ENCODE peak calls at places on chromosomes 6 and 20, in five cellular contexts. One of them, this sample, is unnamed.

GRCh38 chr6:135236319-135236718 is 55.2 kb downstream of the MYB start:
- DNase-seq in spleen: no peak
- DNase-seq in Peyer's patch: no peak
- DNase-seq in fibroblast of lung: no peak
- DNase-seq in cardiac muscle cell: no peak
- DNase-seq in this sample: no peak

GRCh38 chr20:1373614-1374013 is 19.2 kb downstream of the FKBP1A start:
- DNase-seq in spleen: no peak
- DNase-seq in Peyer's patch: no peak
- DNase-seq in fibroblast of lung: no peak
- DNase-seq in cardiac muscle cell: no peak
- DNase-seq in this sample: no peak

GRCh38 chr6:6942826-6943225 is 164.9 kb upstream of the RREB1 start:
- DNase-seq in spleen: peak; percentile 85
- DNase-seq in Peyer's patch: no peak
- DNase-seq in fibroblast of lung: peak; percentile 21
- DNase-seq in cardiac muscle cell: no peak
- DNase-seq in this sample: no peak

GRCh38 chr6:47809863-47810262 is 28.0 kb downstream of the OPN5 start:
- DNase-seq in spleen: no peak
- DNase-seq in Peyer's patch: no peak
- DNase-seq in fibroblast of lung: no peak
- DNase-seq in cardiac muscle cell: no peak
- DNase-seq in this sample: no peak

GRCh38 chr20:50366270-50367103 is 143.7 kb upstream of the PTPN1 start:
- DNase-seq in spleen: no peak
- DNase-seq in Peyer's patch: peak; percentile 93
- DNase-seq in fibroblast of lung: peak; percentile 95
- DNase-seq in cardiac muscle cell: peak; percentile 92
- DNase-seq in this sample: peak; percentile 67

GRCh38 chr6:14129572-14129971 is 12.0 kb downstream of the CD83 start:
- DNase-seq in spleen: peak; percentile 80
- DNase-seq in Peyer's patch: peak; percentile 73
- DNase-seq in fibroblast of lung: peak; percentile 82
- DNase-seq in cardiac muscle cell: peak; percentile 85
- DNase-seq in this sample: peak; percentile 80

GRCh38 chr6:147941143-147941542 is 401.5 kb upstream of the SASH1 start:
- DNase-seq in spleen: no peak
- DNase-seq in Peyer's patch: no peak
- DNase-seq in fibroblast of lung: no peak
- DNase-seq in cardiac muscle cell: peak; percentile 16
- DNase-seq in this sample: no peak

GRCh38 chr6:12585497-12585958 is 131.0 kb upstream of the PHACTR1 start:
- DNase-seq in spleen: no peak
- DNase-seq in Peyer's patch: no peak
- DNase-seq in fibroblast of lung: no peak
- DNase-seq in cardiac muscle cell: peak; percentile 84
- DNase-seq in this sample: peak; percentile 78

GRCh38 chr6:127348046-127348661 is 4.7 kb upstream of the ECHDC1 start:
- DNase-seq in spleen: no peak
- DNase-seq in Peyer's patch: no peak
- DNase-seq in fibroblast of lung: no peak
- DNase-seq in cardiac muscle cell: no peak
- DNase-seq in this sample: no peak

GRCh38 chr20:62174870-62175624 is 7.8 kb upstream of the MTG2 start:
- DNase-seq in spleen: peak; percentile 31
- DNase-seq in Peyer's patch: no peak
- DNase-seq in fibroblast of lung: no peak
- DNase-seq in cardiac muscle cell: no peak
- DNase-seq in this sample: no peak

GRCh38 chr6:37051138-37052026 is 45.9 kb downstream of the FGD2 start:
- DNase-seq in spleen: peak; percentile 99
- DNase-seq in Peyer's patch: peak; percentile 97
- DNase-seq in fibroblast of lung: peak; percentile 72
- DNase-seq in cardiac muscle cell: peak; percentile 81
- DNase-seq in this sample: peak; percentile 66

GRCh38 chr6:151002562-151002961 is 137.1 kb downstream of the MTHFD1L start:
- DNase-seq in spleen: no peak
- DNase-seq in Peyer's patch: no peak
- DNase-seq in fibroblast of lung: peak; percentile 87
- DNase-seq in cardiac muscle cell: peak; percentile 75
- DNase-seq in this sample: no peak

GRCh38 chr6:94367316-94367715 is 948.0 kb upstream of the EPHA7 start:
- DNase-seq in spleen: no peak
- DNase-seq in Peyer's patch: no peak
- DNase-seq in fibroblast of lung: no peak
- DNase-seq in cardiac muscle cell: no peak
- DNase-seq in this sample: no peak

GRCh38 chr6:14501914-14502313 is 384.3 kb downstream of the CD83 start:
- DNase-seq in spleen: no peak
- DNase-seq in Peyer's patch: no peak
- DNase-seq in fibroblast of lung: no peak
- DNase-seq in cardiac muscle cell: no peak
- DNase-seq in this sample: no peak

GRCh38 chr20:1566701-1567100 is 9.2 kb upstream of the SIRPD start:
- DNase-seq in spleen: no peak
- DNase-seq in Peyer's patch: no peak
- DNase-seq in fibroblast of lung: no peak
- DNase-seq in cardiac muscle cell: no peak
- DNase-seq in this sample: no peak

GRCh38 chr6:149941583-149942460 is at the start of gene ULBP2:
- DNase-seq in spleen: peak; percentile 91
- DNase-seq in Peyer's patch: peak; percentile 87
- DNase-seq in fibroblast of lung: peak; percentile 91
- DNase-seq in cardiac muscle cell: peak; percentile 96
- DNase-seq in this sample: peak; percentile 97

GRCh38 chr6:149939909-149940672 is 1.7 kb upstream of the ULBP2 start:
- DNase-seq in spleen: no peak
- DNase-seq in Peyer's patch: no peak
- DNase-seq in fibroblast of lung: no peak
- DNase-seq in cardiac muscle cell: no peak
- DNase-seq in this sample: no peak

GRCh38 chr6:149940673-149940984 is 1.2 kb upstream of the ULBP2 start:
- DNase-seq in spleen: no peak
- DNase-seq in Peyer's patch: no peak
- DNase-seq in fibroblast of lung: no peak
- DNase-seq in cardiac muscle cell: no peak
- DNase-seq in this sample: no peak

GRCh38 chr6:149936743-149937142 is 5.1 kb upstream of the ULBP2 start:
- DNase-seq in spleen: no peak
- DNase-seq in Peyer's patch: no peak
- DNase-seq in fibroblast of lung: no peak
- DNase-seq in cardiac muscle cell: no peak
- DNase-seq in this sample: no peak

GRCh38 chr6:149938571-149939462 is 3.0 kb upstream of the ULBP2 start:
- DNase-seq in spleen: peak; percentile 83
- DNase-seq in Peyer's patch: peak; percentile 61
- DNase-seq in fibroblast of lung: no peak
- DNase-seq in cardiac muscle cell: no peak
- DNase-seq in this sample: no peak
- H3K4me3 ChIP-seq in spleen: peak overlapping the region; percentile 41
- H3K4me3 ChIP-seq in Peyer's patch: peak overlapping the region; percentile 53
- H3K4me3 ChIP-seq in fibroblast of lung: peak overlapping the region; percentile 59
- H3K4me3 ChIP-seq in cardiac muscle cell: peak overlapping the region; percentile 9
- H3K4me3 ChIP-seq in this sample: peak overlapping the region; percentile 58

DNA sequence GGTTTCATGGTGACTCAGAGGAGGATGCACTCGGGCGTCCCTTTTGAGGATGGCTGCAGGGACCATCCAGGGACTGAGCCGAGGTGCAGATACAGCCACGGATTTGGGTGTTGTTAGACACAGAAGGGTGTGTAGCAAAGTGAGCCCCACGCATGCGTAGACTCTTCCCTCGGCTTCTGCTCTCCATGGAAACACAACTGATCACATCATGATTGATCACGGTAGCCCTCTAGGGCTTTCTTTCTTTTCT is 606 bp upstream of the ULBP1 start:
- DNase-seq in spleen: no peak
- DNase-seq in Peyer's patch: no peak
- DNase-seq in fibroblast of lung: peak; percentile 59
- DNase-seq in cardiac muscle cell: peak; percentile 40
- DNase-seq in this sample: peak; percentile 36
- H3K4me3 ChIP-seq in spleen: peak overlapping the region; percentile 58
- H3K4me3 ChIP-seq in Peyer's patch: peak overlapping the region; percentile 60
- H3K4me3 ChIP-seq in fibroblast of lung: peak overlapping the region; percentile 33
- H3K4me3 ChIP-seq in cardiac muscle cell: peak overlapping the region; percentile 28
- H3K4me3 ChIP-seq in this sample: no peak overlapping the region

DNA sequence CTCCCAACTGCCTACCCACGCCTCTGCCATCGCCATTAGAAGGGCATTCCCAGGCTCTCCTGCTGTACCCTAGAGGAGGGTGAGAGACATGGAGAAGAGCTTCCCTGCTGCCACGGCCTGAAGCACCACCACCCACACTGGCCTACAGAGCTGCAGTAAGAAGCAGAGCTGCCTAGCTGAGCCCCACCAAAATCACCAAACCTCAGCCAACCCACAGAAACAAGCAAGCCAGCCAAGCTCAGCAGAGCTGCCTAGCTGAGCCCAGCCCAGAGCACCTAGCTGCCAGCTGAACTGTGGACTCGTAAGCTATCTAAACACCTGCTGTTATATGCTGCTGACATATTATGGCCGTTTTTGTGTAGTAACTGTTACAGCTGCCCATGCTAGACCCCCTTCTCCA is 149.2 kb downstream of the PCSK2 start:
- DNase-seq in spleen: no peak
- DNase-seq in Peyer's patch: no peak
- DNase-seq in fibroblast of lung: no peak
- DNase-seq in cardiac muscle cell: no peak
- DNase-seq in this sample: no peak
- H3K4me3 ChIP-seq in spleen: no peak overlapping the region
- H3K4me3 ChIP-seq in Peyer's patch: no peak overlapping the region
- H3K4me3 ChIP-seq in fibroblast of lung: no peak overlapping the region
- H3K4me3 ChIP-seq in cardiac muscle cell: no peak overlapping the region
- H3K4me3 ChIP-seq in this sample: no peak overlapping the region

GRCh38 chr6:38714239-38715015 is 684 bp upstream of the DNAH8 start:
- DNase-seq in spleen: no peak
- DNase-seq in Peyer's patch: no peak
- DNase-seq in fibroblast of lung: no peak
- DNase-seq in cardiac muscle cell: no peak
- DNase-seq in this sample: peak; percentile 23
- H3K4me3 ChIP-seq in spleen: peak overlapping the region; percentile 25
- H3K4me3 ChIP-seq in Peyer's patch: peak overlapping the region; percentile 53
- H3K4me3 ChIP-seq in fibroblast of lung: no peak overlapping the region
- H3K4me3 ChIP-seq in cardiac muscle cell: peak overlapping the region; percentile 28
- H3K4me3 ChIP-seq in this sample: no peak overlapping the region

GRCh38 chr20:47784599-47785320 is 521 bp downstream of the SULF2 start:
- DNase-seq in spleen: peak; percentile 79
- DNase-seq in Peyer's patch: no peak
- DNase-seq in fibroblast of lung: peak; percentile 28
- DNase-seq in cardiac muscle cell: peak; percentile 67
- DNase-seq in this sample: peak; percentile 45
- H3K4me3 ChIP-seq in spleen: peak overlapping the region; percentile 39
- H3K4me3 ChIP-seq in Peyer's patch: peak overlapping the region; percentile 55
- H3K4me3 ChIP-seq in fibroblast of lung: no peak overlapping the region
- H3K4me3 ChIP-seq in cardiac muscle cell: peak overlapping the region; percentile 59
- H3K4me3 ChIP-seq in this sample: peak overlapping the region; percentile 59

GRCh38 chr6:146246028-146246427 is 217.2 kb downstream of the GRM1 start:
- DNase-seq in spleen: no peak
- DNase-seq in Peyer's patch: no peak
- DNase-seq in fibroblast of lung: no peak
- DNase-seq in cardiac muscle cell: no peak
- DNase-seq in this sample: no peak

GRCh38 chr6:146240307-146240706 is 211.4 kb downstream of the GRM1 start:
- DNase-seq in spleen: no peak
- DNase-seq in Peyer's patch: no peak
- DNase-seq in fibroblast of lung: no peak
- DNase-seq in cardiac muscle cell: no peak
- DNase-seq in this sample: no peak

GRCh38 chr6:146244630-146245143 is 215.8 kb downstream of the GRM1 start:
- DNase-seq in spleen: no peak
- DNase-seq in Peyer's patch: no peak
- DNase-seq in fibroblast of lung: no peak
- DNase-seq in cardiac muscle cell: no peak
- DNase-seq in this sample: no peak
- H3K4me3 ChIP-seq in spleen: no peak overlapping the region
- H3K4me3 ChIP-seq in Peyer's patch: no peak overlapping the region
- H3K4me3 ChIP-seq in fibroblast of lung: no peak overlapping the region
- H3K4me3 ChIP-seq in cardiac muscle cell: no peak overlapping the region
- H3K4me3 ChIP-seq in this sample: no peak overlapping the region

DNA sequence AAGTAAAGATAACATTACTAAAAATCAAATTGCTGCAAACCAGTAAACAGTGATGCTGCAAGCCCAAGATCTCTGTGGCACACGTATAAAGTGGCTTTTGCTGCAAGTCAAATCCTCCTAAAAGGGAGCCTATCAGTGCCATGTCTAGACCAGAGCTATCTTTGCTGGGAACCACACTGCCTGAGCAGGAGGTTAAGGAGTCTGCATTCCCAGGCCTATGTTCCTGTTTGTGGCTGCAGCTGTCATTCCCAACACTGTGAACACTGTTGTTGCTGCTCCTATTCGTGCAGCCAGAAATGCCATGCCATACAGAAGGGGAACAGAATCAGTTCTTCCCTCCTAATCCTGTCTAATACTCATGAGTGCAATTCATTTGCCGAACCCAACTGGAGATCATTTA is 406.6 kb upstream of the GJE1 start:
- DNase-seq in spleen: no peak
- DNase-seq in Peyer's patch: no peak
- DNase-seq in fibroblast of lung: no peak
- DNase-seq in cardiac muscle cell: no peak
- DNase-seq in this sample: no peak
- H3K4me3 ChIP-seq in spleen: no peak overlapping the region
- H3K4me3 ChIP-seq in Peyer's patch: no peak overlapping the region
- H3K4me3 ChIP-seq in fibroblast of lung: no peak overlapping the region
- H3K4me3 ChIP-seq in cardiac muscle cell: no peak overlapping the region
- H3K4me3 ChIP-seq in this sample: no peak overlapping the region

This sample was measured in fibroblast of the aortic adventitia.